ENCODE peak calls at places on chromosomes 11 and 22, in five cellular contexts. Z, R, L, G and H are unnamed samples.

GRCh38 chr11:124900464-124900863 is 2.8 kb upstream of the ROBO4 start:
- DNase-seq in R (no peak), Z (peak), L (peak), G (no peak), H (no peak)

GRCh38 chr11:65811764-65812475 is 21.8 kb upstream of the SNX32 start:
- DNase-seq in Z (no peak), R (no peak), L (no peak), G (no peak), H (no peak)

GRCh38 chr11:44031549-44031948 is 16.2 kb upstream of the ACCSL start:
- DNase-seq in L (no peak), R (no peak), Z (no peak), G (no peak), H (no peak)

GRCh38 chr11:90947930-90948329 is 725.1 kb upstream of the CHORDC1 start:
- DNase-seq in L (no peak), Z (peak), G (no peak), R (no peak), H (no peak)

GRCh38 chr11:109305009-109305408 is 117.0 kb upstream of the C11orf87 start:
- DNase-seq in L (no peak), G (no peak), R (no peak), Z (no peak), H (no peak)

GRCh38 chr11:79437274-79437980 is 3.4 kb downstream of the TENM4 start:
- DNase-seq in G (peak), R (peak), Z (no peak), L (peak), H (no peak)

GRCh38 chr11:47373876-47374820 is 4.2 kb downstream of the SPI1 start:
- DNase-seq in Z (peak), L (peak), R (peak), G (peak), H (peak)

GRCh38 chr11:77726524-77726923 is 88.9 kb upstream of the CLNS1A start:
- DNase-seq in R (no peak), L (no peak), Z (no peak), G (no peak), H (no peak)

GRCh38 chr22:36350751-36351594 is 36.8 kb downstream of the MYH9 start:
- DNase-seq in L (no peak), R (no peak), G (no peak), Z (peak), H (no peak)

GRCh38 chr22:29689872-29690213 is 30.0 kb upstream of the CABP7 start:
- DNase-seq in L (peak), G (peak), R (peak), Z (peak), H (no peak)

GRCh38 chr22:27383896-27384295 is 417.7 kb downstream of the MN1 start:
- DNase-seq in Z (no peak), R (no peak), L (no peak), G (no peak), H (no peak)

GRCh38 chr11:96050435-96051182 is 126.7 kb upstream of the MTMR2 start:
- DNase-seq in G (no peak), L (no peak), R (no peak), Z (peak), H (no peak)

GRCh38 chr11:85854212-85854556 is 999 bp upstream of the CCDC83 start:
- DNase-seq in G (no peak), R (no peak), Z (no peak), L (no peak), H (no peak)

GRCh38 chr11:95092549-95093324 is 3.1 kb downstream of the ENDOD1 start:
- DNase-seq in G (no peak), L (no peak), Z (peak), R (no peak), H (no peak)

GRCh38 chr22:29635734-29636357 is 32.4 kb downstream of the NF2 start:
- DNase-seq in L (no peak), R (no peak), G (no peak), Z (peak), H (peak)

GRCh38 chr22:40452730-40453487 is 82.5 kb downstream of the SGSM3 start:
- DNase-seq in G (no peak), R (no peak), L (no peak), Z (no peak), H (no peak)

GRCh38 chr11:45647329-45647728 is 18.1 kb downstream of the CHST1 start:
- DNase-seq in G (no peak), R (no peak), L (no peak), Z (no peak), H (no peak)

GRCh38 chr22:44693756-44694155 is 8.2 kb upstream of the PRR5 start:
- DNase-seq in G (no peak), R (no peak), L (no peak), Z (no peak), H (no peak)

GRCh38 chr11:83054904-83055380 is 16.8 kb downstream of the RAB30 start:
- DNase-seq in Z (no peak), R (no peak), G (no peak), L (no peak), H (no peak)

GRCh38 chr11:15967166-15967565 is 389.2 kb downstream of the SOX6 start:
- DNase-seq in G (no peak), R (no peak), Z (peak), L (no peak), H (no peak)

GRCh38 chr11:35715649-35716048 is 53.1 kb downstream of the TRIM44 start:
- DNase-seq in G (no peak), R (no peak), L (no peak), Z (no peak), H (no peak)

GRCh38 chr11:35712533-35712932 is 50.0 kb downstream of the TRIM44 start:
- DNase-seq in G (no peak), L (no peak), Z (no peak), R (no peak), H (no peak)

GRCh38 chr11:35717043-35717442 is 54.5 kb downstream of the TRIM44 start:
- DNase-seq in Z (no peak), L (peak), R (no peak), G (no peak), H (no peak)

GRCh38 chr11:35717520-35717919 is 54.9 kb downstream of the TRIM44 start:
- DNase-seq in L (no peak), R (no peak), Z (no peak), G (no peak), H (no peak)

GRCh38 chr11:35714882-35715612 is 52.5 kb downstream of the TRIM44 start:
- DNase-seq in G (no peak), Z (no peak), L (no peak), R (no peak), H (no peak)
- H3K27ac ChIP-seq in G (no peak), Z (no peak), L (no peak), R (no peak), H (no peak)

GRCh38 chr11:702731-703461 is 3.1 kb upstream of the EPS8L2 start:
- DNase-seq in Z (no peak), L (no peak), G (no peak), R (peak), H (no peak)
- H3K27ac ChIP-seq in Z (no peak), L (no peak), G (no peak), R (no peak), H (no peak)

GRCh38 chr11:6403539-6403938 is 13.3 kb downstream of the SMPD1 start:
- DNase-seq in L (peak), Z (no peak), R (no peak), G (no peak), H (no peak)
- H3K27ac ChIP-seq in L (no peak), Z (no peak), R (peak), G (no peak), H (no peak)

DNA sequence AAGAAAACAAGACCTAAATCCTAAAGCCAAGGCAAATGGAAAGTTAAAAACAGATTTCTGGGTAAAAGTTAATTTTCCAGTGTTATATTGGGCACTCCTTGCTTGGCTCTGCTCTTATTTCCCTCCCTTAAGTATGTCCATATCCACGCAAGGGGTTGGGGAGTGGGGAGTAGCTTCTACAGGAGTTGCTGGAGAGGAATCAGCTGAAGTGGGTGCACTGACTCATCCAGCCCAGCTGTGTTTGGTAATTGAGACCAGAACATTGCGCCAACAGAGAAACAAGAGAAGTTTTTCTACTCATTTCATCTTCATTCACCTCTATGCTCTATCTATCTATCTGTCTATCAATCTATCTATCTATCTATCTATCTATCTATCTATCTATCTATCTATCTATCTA is 298.4 kb upstream of the PDGFD start:
- DNase-seq in L (no peak), G (no peak), R (no peak), Z (no peak), H (no peak)
- H3K27ac ChIP-seq in L (no peak), G (no peak), R (no peak), Z (no peak), H (no peak)

DNA sequence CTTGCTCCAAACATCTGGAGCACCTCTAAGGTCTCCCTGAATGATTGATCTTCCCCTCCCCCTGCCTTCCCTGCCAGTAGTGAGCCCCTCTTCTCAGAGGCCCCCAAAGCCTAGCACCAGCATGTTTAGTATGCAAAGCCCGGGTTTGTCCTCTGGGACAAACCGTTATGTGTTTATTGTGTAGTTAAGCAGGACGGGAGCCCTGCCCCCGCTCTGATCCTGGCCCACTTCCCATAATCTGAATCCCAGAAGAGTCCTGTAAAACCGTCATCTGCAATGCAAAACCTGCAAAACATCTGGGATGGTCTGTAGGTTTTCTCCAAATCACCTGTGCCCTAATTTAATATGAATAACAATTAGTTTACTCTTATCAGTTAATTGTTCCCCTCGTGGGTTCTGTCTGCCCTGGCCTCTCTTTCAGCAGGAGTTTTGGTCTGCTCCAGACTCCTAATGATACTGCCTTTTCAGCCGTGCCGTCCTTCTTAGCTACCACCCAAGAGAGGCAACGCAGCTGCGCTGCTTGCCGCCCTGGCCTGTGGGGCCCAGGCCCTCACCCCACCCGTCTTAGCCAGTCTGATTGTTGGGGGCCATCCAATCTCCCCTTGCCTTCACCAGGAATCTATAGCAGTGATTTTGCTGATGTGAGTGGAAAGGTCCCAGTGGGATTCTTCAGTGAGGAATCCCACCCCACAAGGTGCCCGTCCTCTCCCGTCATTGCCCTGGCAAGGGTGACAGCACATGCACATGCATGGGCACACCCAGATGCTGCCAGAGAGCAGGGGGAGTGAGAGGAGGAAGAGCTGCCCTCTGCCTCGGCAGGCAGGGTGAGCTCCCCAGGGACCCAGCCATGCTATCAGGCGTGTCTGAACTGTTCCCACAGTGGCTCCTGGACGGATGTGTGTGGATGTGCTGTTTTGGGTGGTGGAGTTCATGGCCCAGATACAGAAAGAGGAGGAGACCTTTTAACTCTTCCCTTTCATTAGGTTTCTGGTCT is 3.0 kb upstream of the B3GAT1 start:
- DNase-seq in G (no peak), Z (no peak), R (peak), L (no peak), H (no peak)
- H3K27ac ChIP-seq in G (no peak), Z (no peak), R (peak), L (no peak), H (no peak)